ENCODE peak calls at places on chromosomes 6 and 20, in seven cellular contexts. C is GM12865, R is amniotic stem cell, N is GDM1, X is fibroblast of gingiva, U is COR-L47, E is GM12891. L is an unnamed sample.

GRCh38 chr6:160428069-160428430 is 79.9 kb downstream of the SLC22A3 start:
- DNase-seq in R (no peak), X (peak; percentile 88), E (no peak), U (no peak), N (no peak), C (no peak), L (no peak)

GRCh38 chr6:79570129-79570801 is 33.0 kb upstream of the LCA5 start:
- DNase-seq in X (no peak), E (no peak), N (no peak), C (no peak), R (no peak), U (no peak), L (no peak)

GRCh38 chr6:108727966-108728730 is 120.1 kb upstream of the ARMC2 start:
- DNase-seq in C (no peak), U (no peak), E (no peak), R (no peak), X (no peak), N (no peak), L (no peak)

GRCh38 chr20:4828830-4829493 is 107.3 kb downstream of the PRND start:
- DNase-seq in C (no peak), N (no peak), X (no peak), U (no peak), R (no peak), E (no peak), L (no peak)

GRCh38 chr20:48295445-48295903 is 510.2 kb upstream of the SULF2 start:
- DNase-seq in R (peak; percentile 85), N (no peak), U (no peak), C (no peak), X (peak; percentile 91), E (no peak), L (no peak)

GRCh38 chr20:46122071-46122470 is 4.0 kb downstream of the CD40 start:
- DNase-seq in N (no peak), E (no peak), U (no peak), X (peak; percentile 13), R (no peak), C (no peak), L (no peak)

GRCh38 chr6:10307476-10307875 is 107.4 kb downstream of the TFAP2A start:
- DNase-seq in E (no peak), X (no peak), N (no peak), U (no peak), R (no peak), C (no peak), L (no peak)

GRCh38 chr20:47500554-47500953 is 1.1 kb upstream of the NCOA3 start:
- DNase-seq in N (no peak), E (no peak), R (no peak), C (peak; percentile 47), U (no peak), X (no peak), L (no peak)

GRCh38 chr20:32332614-32333013 is 25.5 kb upstream of the ASXL1 start:
- DNase-seq in C (peak; percentile 29), U (no peak), X (no peak), R (no peak), E (no peak), N (no peak), L (no peak)

GRCh38 chr20:32210206-32210605 is 2.5 kb downstream of the POFUT1 start:
- DNase-seq in E (no peak), R (no peak), N (no peak), C (no peak), U (no peak), X (no peak), L (no peak)

GRCh38 chr6:12709556-12709955 is 7.0 kb upstream of the PHACTR1 start:
- DNase-seq in E (no peak), C (no peak), U (no peak), R (no peak), X (no peak), N (no peak), L (no peak)

GRCh38 chr6:88472731-88473130 is 306.6 kb upstream of the CNR1 start:
- DNase-seq in N (no peak), X (no peak), E (no peak), C (no peak), R (no peak), U (no peak), L (no peak)

GRCh38 chr6:122530440-122531046 is 58.9 kb upstream of the SERINC1 start:
- DNase-seq in N (peak; percentile 29), R (peak; percentile 41), X (peak; percentile 52), C (peak; percentile 67), U (peak; percentile 34), E (peak; percentile 8), L (peak; percentile 58)

GRCh38 chr20:58763076-58763475 is 70.5 kb downstream of the NPEPL1 start:
- DNase-seq in X (no peak), E (no peak), R (no peak), C (no peak), U (no peak), N (no peak), L (no peak)

GRCh38 chr6:7258231-7258763 is 54.7 kb downstream of the SSR1 start:
- DNase-seq in R (no peak), C (no peak), U (no peak), E (no peak), N (no peak), X (no peak), L (no peak)

GRCh38 chr20:58078741-58079522 is 149.5 kb downstream of the ANKRD60 start:
- DNase-seq in E (no peak), R (no peak), N (no peak), U (no peak), X (peak; percentile 25), C (no peak), L (no peak)

GRCh38 chr6:117206951-117207687 is 58.2 kb upstream of the VGLL2 start:
- DNase-seq in N (no peak), E (no peak), X (no peak), C (no peak), U (no peak), R (no peak), L (no peak)

GRCh38 chr20:54598351-54598750 is 123.0 kb downstream of the DOK5 start:
- DNase-seq in X (no peak), C (no peak), R (no peak), E (no peak), N (no peak), U (no peak), L (no peak)

GRCh38 chr6:33929575-33930288 is 125.9 kb upstream of the MLN start:
- DNase-seq in N (no peak), X (no peak), U (no peak), R (no peak), E (no peak), C (no peak), L (no peak)

GRCh38 chr6:46490425-46491200 is 636 bp downstream of the RCAN2 start:
- DNase-seq in X (no peak), N (no peak), E (peak; percentile 9), C (no peak), U (peak; percentile 4), R (no peak), L (no peak)

GRCh38 chr6:164247106-164247505 is 832.6 kb downstream of the QKI start:
- DNase-seq in X (no peak), N (no peak), E (no peak), U (no peak), R (no peak), C (no peak), L (no peak)

GRCh38 chr6:155694429-155694795 is 238.8 kb upstream of the NOX3 start:
- DNase-seq in X (no peak), N (no peak), C (no peak), U (no peak), E (no peak), R (no peak), L (no peak)

GRCh38 chr6:27650620-27651370 is 177.9 kb upstream of the ZNF184 start:
- DNase-seq in E (no peak), X (peak; percentile 40), R (no peak), C (peak; percentile 85), U (peak; percentile 35), N (peak; percentile 5), L (peak; percentile 75)

GRCh38 chr6:75213732-75214131 is 7.9 kb upstream of the COL12A1 start:
- DNase-seq in E (no peak), N (no peak), U (no peak), R (no peak), C (peak; percentile 25), X (no peak), L (no peak)